ENCODE peak calls at places on chromosomes 1 and 21, in seven cellular contexts. D is prostate gland, N is lower leg skin, E is uterus, V is IMR-90, T is heart left ventricle, Y is GM12878. P is an unnamed sample.
A peak's percentile ranks its signal among the peaks of the same experiment; 100 is the strongest.

GRCh38 chr1:57124170-57124569 is 158.4 kb upstream of the C8B start:
- DNase-seq in E (no peak), D (no peak), V (no peak), Y (no peak), N (no peak), T (no peak), P (no peak)

GRCh38 chr21:26945916-26946315 is 21.0 kb downstream of the ADAMTS5 start:
- DNase-seq in E (peak; percentile 33), V (no peak), T (peak; percentile 29), Y (no peak), N (no peak), D (no peak), P (no peak)

GRCh38 chr1:154171880-154172279 is 17.0 kb upstream of the NUP210L start:
- DNase-seq in Y (no peak), V (no peak), D (no peak), E (no peak), N (no peak), T (no peak), P (no peak)

GRCh38 chr1:100952104-100952745 is 56.3 kb downstream of the SLC30A7 start:
- DNase-seq in N (no peak), Y (no peak), T (no peak), D (no peak), E (no peak), V (no peak), P (no peak)

GRCh38 chr1:234546387-234546704 is 63.6 kb downstream of the IRF2BP2 start:
- DNase-seq in V (no peak), T (no peak), Y (no peak), D (no peak), N (no peak), E (no peak), P (no peak)

GRCh38 chr1:39852214-39852791 is 31.0 kb downstream of the TRIT1 start:
- DNase-seq in V (peak; percentile 18), Y (no peak), T (no peak), D (peak; percentile 67), N (no peak), E (no peak), P (no peak)

GRCh38 chr1:206555473-206555935 is 48.2 kb downstream of the RASSF5 start:
- DNase-seq in T (peak; percentile 76), D (no peak), Y (no peak), V (no peak), N (no peak), E (peak; percentile 59), P (no peak)

GRCh38 chr1:185157599-185158469 is 867 bp downstream of the SWT1 start:
- DNase-seq in N (no peak), D (peak; percentile 20), Y (no peak), E (no peak), T (no peak), V (peak; percentile 4), P (peak; percentile 49)

GRCh38 chr1:91502882-91503184 is 2.2 kb downstream of the CDC7 start:
- DNase-seq in E (no peak), Y (no peak), V (peak; percentile 74), N (no peak), D (no peak), T (no peak), P (no peak)

GRCh38 chr21:43363506-43364260 is 63.2 kb downstream of the SIK1 start:
- DNase-seq in D (no peak), E (no peak), Y (no peak), N (no peak), T (no peak), V (no peak), P (no peak)

DNA sequence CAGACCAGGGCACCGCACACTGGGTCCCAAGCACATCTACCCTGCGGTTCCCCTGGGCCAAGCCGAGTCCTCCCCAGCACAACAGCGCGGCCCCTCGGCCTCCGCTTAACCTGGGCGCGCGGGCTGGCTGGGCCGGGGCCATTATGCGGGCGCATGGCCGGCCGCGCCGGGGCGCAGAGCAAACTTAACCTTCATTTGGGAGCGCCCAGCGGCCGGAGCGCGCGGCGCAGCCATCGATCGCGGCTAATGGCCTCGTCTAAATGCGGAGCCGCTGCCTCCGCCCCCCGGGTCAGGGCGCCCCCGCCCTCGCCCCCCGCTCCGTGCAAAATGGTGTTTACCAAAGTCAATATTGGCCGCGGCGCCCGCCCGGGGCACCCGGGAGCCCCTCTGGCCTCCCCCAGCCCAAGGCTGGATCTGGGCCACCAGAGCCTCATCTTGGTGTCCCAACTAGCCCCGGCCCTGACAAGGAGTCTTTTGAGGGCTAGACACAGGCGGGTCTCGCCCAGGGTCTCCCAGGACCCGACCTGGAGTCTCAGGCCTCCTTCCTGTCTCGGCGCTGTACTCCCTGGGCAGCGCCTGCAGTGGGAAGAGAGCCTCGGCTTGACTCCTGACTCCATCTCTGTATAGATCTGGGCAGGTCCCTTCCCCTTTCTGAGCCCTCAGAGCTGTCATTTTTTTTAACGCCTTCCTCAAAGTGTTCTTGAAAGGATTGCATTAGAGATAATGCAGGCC is 272.0 kb downstream of the TRABD2B start:
- DNase-seq in E (no peak), D (no peak), N (no peak), V (no peak), Y (no peak), T (no peak), P (no peak)
- TF ChIP-seq CTCF in E (no peak), D (no peak), N (no peak), V (no peak), Y (no peak), T (peak; percentile 8), P (peak; percentile 8)

DNA sequence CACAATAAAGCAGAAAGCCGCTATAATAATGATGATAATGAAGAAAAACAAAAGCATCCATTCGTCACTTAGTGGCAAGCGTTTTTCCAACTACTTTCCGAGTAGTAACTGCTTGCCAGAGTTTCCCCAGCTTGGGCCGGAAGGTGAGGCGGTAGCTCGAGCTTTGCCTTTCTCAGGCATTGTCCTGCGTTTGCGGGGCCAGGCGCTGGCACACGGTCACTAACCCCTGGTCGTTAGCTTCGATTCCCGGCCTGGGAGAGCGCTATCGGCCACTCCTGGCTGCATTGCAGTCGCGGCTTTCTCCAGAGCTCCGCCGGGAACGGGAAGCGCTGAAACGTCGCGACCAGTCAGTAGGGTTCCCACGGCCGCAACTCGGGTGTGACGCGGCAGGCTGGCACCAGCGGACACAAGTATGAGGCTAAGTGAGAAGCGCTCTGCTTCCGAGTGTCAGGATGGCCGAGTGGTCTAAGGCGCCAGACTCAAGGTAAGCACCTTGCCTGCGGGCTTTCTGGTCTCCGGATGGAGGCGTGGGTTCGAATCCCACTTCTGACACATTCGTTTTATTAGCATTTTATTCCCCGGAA is 14.6 kb upstream of the ZNF692 start:
- DNase-seq in D (peak; percentile 91), V (peak; percentile 94), T (peak; percentile 93), N (peak; percentile 95), Y (peak; percentile 98), E (peak; percentile 97), P (peak; percentile 99)
- TF ChIP-seq POLR2A in D (peak; percentile 37), V (peak; percentile 50), T (peak; percentile 50), N (no peak), Y (peak; percentile 85), E (peak; percentile 57), P (no peak)

DNA sequence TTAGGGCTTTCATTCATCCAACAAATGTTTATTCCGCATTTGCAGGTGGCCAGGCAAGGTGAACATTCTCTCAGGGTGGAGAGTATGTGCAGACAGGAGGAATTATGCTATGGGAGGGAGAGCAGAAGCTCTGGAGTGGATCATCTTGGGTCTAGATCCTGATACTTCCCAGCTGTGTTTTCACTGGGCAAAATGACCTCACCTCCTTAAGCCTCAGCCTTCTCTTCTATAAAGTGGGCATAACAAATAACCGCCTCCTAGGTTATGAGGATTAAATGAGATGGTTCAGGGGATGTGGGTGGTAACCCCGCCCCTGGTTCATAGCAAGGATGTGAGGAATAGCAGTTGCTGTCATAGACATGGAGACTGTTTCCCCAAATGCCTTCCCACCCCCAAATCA is 1.7 kb upstream of the TMEM51 start:
- DNase-seq in V (no peak), D (no peak), E (no peak), T (no peak), N (no peak), Y (no peak), P (no peak)
- H3K4me3 ChIP-seq in V (no peak overlapping the region), D (peak overlapping the region; percentile 82), E (no peak overlapping the region), T (no peak overlapping the region), N (no peak overlapping the region), Y (no peak overlapping the region), P (no peak overlapping the region)

GRCh38 chr1:59046730-59047157 is 250.2 kb upstream of the FGGY start:
- DNase-seq in N (no peak), D (peak; percentile 24), Y (peak; percentile 59), E (no peak), T (no peak), V (peak; percentile 25), P (peak; percentile 28)
- TF ChIP-seq CTCF in N (no peak), D (no peak), Y (peak; percentile 45), E (peak; percentile 3), T (no peak), V (no peak), P (no peak)

GRCh38 chr1:146034976-146035469 is 13.5 kb upstream of the HJV start:
- DNase-seq in D (no peak), V (no peak), Y (no peak), T (no peak), E (no peak), N (no peak), P (no peak)
- TF ChIP-seq POLR2A in D (no peak), V (no peak), Y (no peak), T (no peak), E (no peak), N (no peak), P (no peak)

DNA sequence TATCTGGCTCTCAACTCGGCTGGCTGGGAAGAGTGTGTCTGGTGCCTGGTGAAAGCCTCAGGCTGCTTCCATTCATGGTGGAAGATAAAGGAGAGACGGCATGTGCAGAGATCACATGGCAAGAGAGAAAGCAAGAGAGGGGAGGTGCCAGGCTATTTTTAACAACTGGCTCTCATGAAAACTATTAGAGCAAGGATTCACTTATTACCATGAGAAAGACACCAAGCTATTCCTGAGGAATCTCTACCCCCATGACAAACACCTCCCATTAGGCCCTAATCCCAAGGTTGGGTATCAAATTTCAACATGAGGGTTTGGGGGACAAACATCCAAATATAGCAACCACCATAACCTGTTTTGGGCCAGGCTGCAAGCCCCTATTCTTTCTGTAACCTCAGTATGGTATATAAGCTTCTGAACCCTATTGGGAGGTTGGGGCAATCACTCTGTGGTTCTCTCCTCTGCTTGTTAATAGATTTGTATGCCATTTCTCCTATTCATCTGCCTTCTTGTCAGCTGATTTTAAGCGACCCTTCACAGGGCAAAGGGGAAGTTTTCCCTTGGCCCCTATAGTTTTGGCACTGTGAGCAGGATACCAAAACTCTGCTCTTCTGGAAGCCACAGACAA is 179.0 kb upstream of the TNR start:
- DNase-seq in T (no peak), E (no peak), V (no peak), N (no peak), D (no peak), Y (no peak), P (no peak)
- H3K4me3 ChIP-seq in T (no peak overlapping the region), E (no peak overlapping the region), V (no peak overlapping the region), N (no peak overlapping the region), D (no peak overlapping the region), Y (no peak overlapping the region), P (no peak overlapping the region)

GRCh38 chr21:37095821-37096220 is 22.8 kb downstream of the TTC3 start:
- DNase-seq in V (no peak), Y (no peak), D (no peak), E (no peak), T (no peak), N (no peak), P (no peak)

GRCh38 chr21:37093977-37094376 is 20.9 kb downstream of the TTC3 start:
- DNase-seq in D (no peak), E (no peak), V (no peak), N (no peak), T (no peak), Y (no peak), P (no peak)

GRCh38 chr21:37101384-37101783 is 28.3 kb downstream of the TTC3 start:
- DNase-seq in V (peak; percentile 36), D (no peak), N (no peak), T (no peak), E (no peak), Y (no peak), P (no peak)

GRCh38 chr21:37098756-37099155 is 25.7 kb downstream of the TTC3 start:
- DNase-seq in Y (no peak), D (no peak), T (no peak), N (no peak), V (no peak), E (no peak), P (no peak)
- TF ChIP-seq CTCF in Y (no peak), D (no peak), T (no peak), N (no peak), V (no peak), E (no peak), P (no peak)

P was measured in endothelial cell of umbilical vein.